ENCODE peak calls at places on chromosomes 7 and 10, in four cellular contexts. T, H, E and O are unnamed samples.

GRCh38 chr7:151637781-151638261 is 118.1 kb upstream of the RHEB start:
- DNase-seq in T (no peak), H (no peak), E (no peak), O (peak; percentile 19)

GRCh38 chr7:93992423-93993110 is 11.6 kb downstream of the BET1 start:
- DNase-seq in T (no peak), E (no peak), H (no peak), O (no peak)

GRCh38 chr7:38699481-38699880 is 68.3 kb upstream of the AMPH start:
- DNase-seq in H (no peak), T (no peak), E (no peak), O (no peak)

GRCh38 chr7:104922187-104923009 is 91.6 kb upstream of the KMT2E start:
- DNase-seq in T (no peak), E (no peak), H (no peak), O (no peak)

GRCh38 chr7:112792431-112792830 is 2.2 kb upstream of the TMEM168 start:
- DNase-seq in T (no peak), H (no peak), E (no peak), O (no peak)

GRCh38 chr10:3406556-3406955 is 234.0 kb upstream of the PITRM1 start:
- DNase-seq in E (no peak), T (no peak), H (no peak), O (no peak)

GRCh38 chr10:66773418-66773817 is 152.4 kb upstream of the LRRTM3 start:
- DNase-seq in T (no peak), E (no peak), H (no peak), O (no peak)

GRCh38 chr10:47099445-47099844 is 188.2 kb downstream of the PTPN20 start:
- DNase-seq in T (no peak), H (no peak), E (no peak), O (no peak)

GRCh38 chr10:61612451-61612850 is 50.3 kb upstream of the CABCOCO1 start:
- DNase-seq in T (no peak), E (no peak), H (no peak), O (no peak)

GRCh38 chr10:90213346-90213745 is 512.0 kb downstream of the KIF20B start:
- DNase-seq in H (no peak), E (no peak), T (no peak), O (no peak)

GRCh38 chr10:14134275-14134674 is 196.4 kb downstream of the FRMD4A start:
- DNase-seq in H (no peak), E (no peak), T (no peak), O (no peak)

GRCh38 chr7:27345164-27345887 is 102.7 kb downstream of the EVX1 start:
- DNase-seq in T (no peak), E (no peak), H (no peak), O (no peak)

GRCh38 chr10:794382-794956 is 105.0 kb upstream of the DIP2C start:
- DNase-seq in E (no peak), H (no peak), T (no peak), O (no peak)

GRCh38 chr10:96560970-96561887 is 25.6 kb downstream of the TM9SF3 start:
- DNase-seq in E (no peak), T (no peak), H (no peak), O (no peak)

GRCh38 chr10:86376852-86377796 is 10.5 kb upstream of the GRID1 start:
- DNase-seq in H (peak; percentile 100), T (peak; percentile 83), E (peak; percentile 71), O (peak; percentile 64)

GRCh38 chr7:70881470-70881869 is 250.5 kb upstream of the GALNT17 start:
- DNase-seq in E (no peak), H (no peak), T (no peak), O (no peak)

GRCh38 chr7:55132890-55133551 is 114.2 kb downstream of the EGFR start:
- DNase-seq in H (no peak), E (peak; percentile 91), T (peak; percentile 56), O (no peak)

GRCh38 chr10:95290801-95291633 is at the start of gene PDLIM1:
- DNase-seq in E (peak; percentile 72), H (peak; percentile 83), T (peak; percentile 89), O (peak; percentile 56)

GRCh38 chr10:58089739-58090138 is 178.0 kb downstream of the IPMK start:
- DNase-seq in T (no peak), E (no peak), H (no peak), O (no peak)

GRCh38 chr7:75579899-75580298 is 87.8 kb downstream of the SPDYE5 start:
- DNase-seq in T (no peak), E (no peak), H (no peak), O (no peak)

GRCh38 chr7:39720586-39720985 is 97.2 kb downstream of the RALA start:
- DNase-seq in T (peak; percentile 70), H (no peak), E (no peak), O (no peak)

GRCh38 chr7:134847834-134848233 is 68.4 kb downstream of the CALD1 start:
- DNase-seq in H (no peak), E (no peak), T (no peak), O (no peak)

GRCh38 chr7:112654322-112655216 is 135.6 kb downstream of the TMEM168 start:
- DNase-seq in E (no peak), T (no peak), H (no peak), O (no peak)

GRCh38 chr10:131310054-131310903 is 1.2 kb downstream of the TCERG1L start:
- DNase-seq in E (no peak), H (no peak), T (no peak), O (no peak)

GRCh38 chr10:131641231-131641630 is 259.6 kb upstream of the PPP2R2D start:
- DNase-seq in H (peak; percentile 34), E (no peak), T (no peak), O (no peak)

GRCh38 chr7:5429253-5429856 is 5.7 kb upstream of the TNRC18 start:
- DNase-seq in E (no peak), T (peak; percentile 71), H (peak; percentile 75), O (peak; percentile 67)

GRCh38 chr7:150994141-150994837 is 3.5 kb downstream of the NOS3 start:
- DNase-seq in T (no peak), E (no peak), H (no peak), O (peak; percentile 68)

DNA sequence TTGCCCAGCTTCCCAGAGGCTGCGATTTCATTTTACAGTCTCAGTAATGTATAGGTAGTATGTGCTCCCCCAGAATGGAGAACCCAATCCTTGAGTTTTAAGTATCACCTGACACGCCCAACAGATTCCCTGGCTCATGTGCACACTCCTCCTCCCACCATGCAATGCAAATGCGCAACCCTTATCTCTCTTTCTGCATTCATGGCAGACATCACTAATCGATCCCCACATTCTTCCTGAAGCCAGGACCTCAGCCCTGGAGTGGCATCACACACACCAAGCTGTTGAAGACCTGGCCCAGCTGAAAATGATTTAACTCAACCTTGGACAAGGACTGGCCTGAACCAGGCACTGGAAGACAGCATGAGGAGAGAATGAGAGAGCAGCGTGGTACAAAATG is 68.4 kb downstream of the ZRANB1 start:
- DNase-seq in H (no peak), T (no peak), E (no peak), O (no peak)
- H3K4me1 ChIP-seq in H (peaks cover 12% of the 10 kb centered on the region), T (peaks cover 13% of the 10 kb centered on the region), E (no peaks in the 10 kb centered on the region), O (peaks cover 24% of the 10 kb centered on the region)

GRCh38 chr10:35540296-35541164 is 64.6 kb upstream of the GJD4 start:
- DNase-seq in H (no peak), T (no peak), E (no peak), O (no peak)
- TF ChIP-seq EP300 in H (no peak), T (no peak), E (no peak), O (no peak)

GRCh38 chr10:121310151-121310711 is 288.0 kb downstream of the FGFR2 start:
- DNase-seq in T (no peak), H (no peak), E (no peak), O (no peak)
- H3K27ac ChIP-seq in T (peak overlapping the region; percentile 6), H (no peak overlapping the region), E (no peak overlapping the region), O (no peak overlapping the region)

GRCh38 chr10:125124114-125124486 is 36.3 kb downstream of the CTBP2 start:
- DNase-seq in H (no peak), E (no peak), T (no peak), O (no peak)

GRCh38 chr10:125122566-125122965 is 37.8 kb downstream of the CTBP2 start:
- DNase-seq in H (no peak), E (no peak), T (no peak), O (no peak)

GRCh38 chr10:125124907-125125306 is 35.5 kb downstream of the CTBP2 start:
- DNase-seq in E (no peak), T (no peak), H (no peak), O (no peak)

GRCh38 chr10:125121003-125121402 is 39.4 kb downstream of the CTBP2 start:
- DNase-seq in T (peak; percentile 30), H (no peak), E (no peak), O (peak; percentile 26)

DNA sequence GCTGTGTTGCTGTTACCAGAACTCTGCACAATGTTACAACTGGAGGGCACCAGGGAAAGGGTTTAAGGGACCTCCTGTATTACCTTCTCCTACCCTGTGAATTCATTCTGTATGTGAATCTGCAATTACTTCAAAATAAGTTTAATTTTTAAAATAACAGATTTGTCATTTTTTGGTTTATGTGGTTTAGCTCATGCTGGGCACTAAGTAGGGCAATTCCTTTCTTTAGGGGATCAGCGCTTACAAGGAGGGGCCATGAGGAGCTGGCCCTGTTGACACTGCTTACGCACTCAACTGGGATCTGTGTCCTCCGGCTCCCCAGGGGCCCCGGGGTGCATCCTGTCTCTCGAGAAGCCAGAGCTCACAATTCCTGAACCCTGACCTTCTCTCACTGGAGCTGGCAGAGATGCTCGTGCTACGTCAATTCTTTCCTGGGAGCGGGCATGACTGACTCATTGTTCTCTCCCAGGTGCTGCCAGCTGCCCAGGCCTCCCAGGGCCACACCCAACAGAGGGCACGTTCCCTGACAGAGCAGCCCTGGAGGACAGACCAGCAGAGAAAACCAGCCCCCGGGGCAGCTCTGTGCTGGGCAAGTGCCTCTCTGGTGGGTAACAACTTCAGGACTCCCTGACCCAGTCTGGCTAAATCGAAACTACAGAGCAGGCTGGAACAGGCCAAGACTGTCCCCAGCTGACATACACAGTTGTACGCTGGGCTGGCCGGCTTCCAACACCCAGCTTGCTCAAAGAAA is 36.8 kb downstream of the CTBP2 start:
- DNase-seq in T (peak; percentile 90), H (no peak), E (peak; percentile 95), O (peak; percentile 78)
- H3K4me1 ChIP-seq in T (peaks cover 38% of the 10 kb centered on the region), H (peaks cover 26% of the 10 kb centered on the region), E (peaks cover 76% of the 10 kb centered on the region), O (peaks cover 47% of the 10 kb centered on the region)

GRCh38 chr10:104337985-104338735 is at the start of gene ITPRIP:
- DNase-seq in E (peak; percentile 78), H (peak; percentile 82), T (peak; percentile 81), O (peak; percentile 77)
- TF ChIP-seq EP300 in E (no peak), H (no peak), T (no peak), O (no peak)

GRCh38 chr7:121139427-121139826 is 150.9 kb downstream of the CPED1 start:
- DNase-seq in H (no peak), E (no peak), T (no peak), O (no peak)

GRCh38 chr7:121140790-121141189 is 152.3 kb downstream of the CPED1 start:
- DNase-seq in E (no peak), T (no peak), H (no peak), O (no peak)

GRCh38 chr7:121137580-121137979 is 149.1 kb downstream of the CPED1 start:
- DNase-seq in E (no peak), H (no peak), T (no peak), O (no peak)

GRCh38 chr7:121133444-121133843 is 144.9 kb downstream of the CPED1 start:
- DNase-seq in E (no peak), H (no peak), T (no peak), O (no peak)

GRCh38 chr7:121138262-121138933 is 149.9 kb downstream of the CPED1 start:
- DNase-seq in T (peak; percentile 14), E (no peak), H (no peak), O (no peak)
- H3K27ac ChIP-seq in T (no peak overlapping the region), E (no peak overlapping the region), H (no peak overlapping the region), O (no peak overlapping the region)